ENCODE peak calls at places on chromosome 4, in four cellular contexts. K is activated CD8-positive, alpha-beta memory T cell treated with anti-CD3 and anti-CD28 coated beads for 48 hours; R is NCI-H1092 treated with DMSO at 0.1 percent for 48 hours; C is activated T-cell treated with anti-CD3 and anti-CD28 coated beads, Interleukin-2, amount 50 U/mL, for 4 hours. N is an unnamed sample.

GRCh38 chr4:8544741-8545438 is 35.3 kb upstream of the GPR78 start:
- DNase-seq in K (no peak), R (no peak), C (no peak), N (no peak)

GRCh38 chr4:119041951-119042560 is 93.6 kb upstream of the MYOZ2 start:
- DNase-seq in K (no peak), R (peak), C (peak), N (no peak)

GRCh38 chr4:52659722-52660261 is 691 bp upstream of the USP46 start:
- DNase-seq in K (no peak), R (peak), C (no peak), N (no peak)

GRCh38 chr4:168218663-168219062 is 99.9 kb downstream of the DDX60 start:
- DNase-seq in K (no peak), R (no peak), C (no peak), N (peak)

GRCh38 chr4:53714377-53715140 is 123.3 kb upstream of the LNX1 start:
- DNase-seq in K (no peak), R (no peak), C (no peak), N (peak)

GRCh38 chr4:80213117-80213815 is 16.0 kb downstream of the PRDM8 start:
- DNase-seq in K (no peak), R (no peak), C (no peak), N (no peak)

GRCh38 chr4:160947653-160948052 is 1216.1 kb downstream of the FSTL5 start:
- DNase-seq in K (no peak), R (no peak), C (no peak), N (no peak)

GRCh38 chr4:85607624-85608023 is 132.7 kb downstream of the ARHGAP24 start:
- DNase-seq in K (no peak), R (peak), C (no peak), N (no peak)

GRCh38 chr4:141768954-141769353 is 132.6 kb downstream of the IL15 start:
- DNase-seq in K (no peak), R (no peak), C (no peak), N (no peak)

GRCh38 chr4:6991771-6992557 is 51.2 kb upstream of the TADA2B start:
- DNase-seq in K (no peak), R (no peak), C (no peak), N (peak)

GRCh38 chr4:188061083-188061482 is 48.3 kb downstream of the TRIML2 start:
- DNase-seq in K (no peak), R (no peak), C (no peak), N (no peak)

GRCh38 chr4:35934370-35934981 is 309.8 kb downstream of the ARAP2 start:
- DNase-seq in K (no peak), R (peak), C (no peak), N (no peak)

GRCh38 chr4:138870739-138871633 is 144.6 kb upstream of the NOCT start:
- DNase-seq in K (peak), R (peak), C (peak), N (peak)

GRCh38 chr4:113407409-113407808 is 354.1 kb downstream of the CAMK2D start:
- DNase-seq in K (no peak), R (peak), C (no peak), N (no peak)